ENCODE peak calls at places on chromosomes 6 and 20, in five cellular contexts. Q is EL; J is activated CD4-positive, alpha-beta T cell treated with anti-CD3 and anti-CD28 coated beads, Interleukin-2, amount 50 U/mL, for 4 hours; D is GM12865; A is hypothalamus. Z is an unnamed sample.

GRCh38 chr6:41331401-41332150 is 3.8 kb upstream of the NCR2 start:
- DNase-seq in D (no peak), Q (no peak), J (no peak), A (no peak), Z (no peak)

GRCh38 chr20:31721408-31722332 is 998 bp downstream of the BCL2L1 start:
- DNase-seq in A (no peak), Q (no peak), J (no peak), D (no peak), Z (no peak)

GRCh38 chr6:6624269-6624668 is 35.7 kb downstream of the LY86 start:
- DNase-seq in A (no peak), D (no peak), J (no peak), Q (no peak), Z (no peak)

GRCh38 chr20:5719861-5720401 is 30.3 kb upstream of the SHLD1 start:
- DNase-seq in A (no peak), J (no peak), D (peak), Q (peak), Z (no peak)

GRCh38 chr6:19394051-19394450 is 443.1 kb upstream of the ID4 start:
- DNase-seq in D (no peak), Q (no peak), J (no peak), A (no peak), Z (no peak)

GRCh38 chr6:90286884-90287488 is 9.7 kb downstream of the BACH2 start:
- DNase-seq in D (peak), Q (peak), J (peak), A (no peak), Z (peak)

GRCh38 chr6:74277749-74278148 is 581.7 kb downstream of the CD109 start:
- DNase-seq in D (no peak), A (no peak), J (no peak), Q (no peak), Z (no peak)

GRCh38 chr6:170073846-170074245 is 217.0 kb downstream of the DLL1 start:
- DNase-seq in Q (no peak), J (no peak), A (no peak), D (no peak), Z (no peak)

GRCh38 chr20:52001999-52002666 is 189.4 kb downstream of the ZFP64 start:
- DNase-seq in J (no peak), A (no peak), D (no peak), Q (no peak), Z (no peak)

GRCh38 chr20:32636278-32636677 is 37.5 kb downstream of the C20orf203 start:
- DNase-seq in A (no peak), J (no peak), Q (no peak), D (no peak), Z (no peak)

GRCh38 chr6:77502966-77503365 is 39.7 kb upstream of the HTR1B start:
- DNase-seq in J (no peak), A (no peak), Q (no peak), D (no peak), Z (no peak)

GRCh38 chr6:73710470-73710869 is 14.5 kb downstream of the CD109 start:
- DNase-seq in Q (peak), D (peak), A (no peak), J (no peak), Z (no peak)

GRCh38 chr6:169320013-169320412 is 66.4 kb upstream of the THBS2 start:
- DNase-seq in Q (peak), D (no peak), A (no peak), J (no peak), Z (no peak)

GRCh38 chr6:116087437-116088027 is 13.1 kb upstream of the NT5DC1 start:
- DNase-seq in A (no peak), D (peak), J (no peak), Q (peak), Z (peak)

GRCh38 chr6:409370-409972 is 17.9 kb downstream of the IRF4 start:
- DNase-seq in J (no peak), A (no peak), Q (no peak), D (peak), Z (no peak)

GRCh38 chr6:138999949-139000725 is 12.1 kb upstream of the REPS1 start:
- DNase-seq in J (no peak), A (no peak), D (no peak), Q (peak), Z (no peak)

GRCh38 chr6:17031961-17032360 is 69.9 kb upstream of the STMND1 start:
- DNase-seq in Q (no peak), D (no peak), A (peak), J (no peak), Z (no peak)

GRCh38 chr20:22686097-22686496 is 101.7 kb upstream of the FOXA2 start:
- DNase-seq in A (no peak), Q (peak), D (peak), J (no peak), Z (no peak)

GRCh38 chr6:139262519-139263300 is 29.1 kb downstream of the TXLNB start:
- DNase-seq in J (no peak), D (peak), A (no peak), Q (no peak), Z (peak)

Z was measured in GM10248.